ENCODE peak calls at places on chromosomes 3 and 15, in ten cellular contexts. One of them, this sample, is unnamed.

GRCh38 chr15:90956551-90957104 is 1.9 kb downstream of the RCCD1 start:
- DNase-seq in K562: no peak
- DNase-seq in transverse colon: peak; percentile 82
- DNase-seq in dorsolateral prefrontal cortex: peak; percentile 81
- DNase-seq in thoracic aorta: no peak
- DNase-seq in GM23338: peak; percentile 92
- DNase-seq in prostate gland: peak; percentile 71
- DNase-seq in mammary epithelial cell: peak; percentile 41
- DNase-seq in hepatocyte: peak; percentile 90
- DNase-seq in cardiac muscle cell: peak; percentile 84
- DNase-seq in this sample: peak; percentile 77

GRCh38 chr15:69390575-69390974 is 23.6 kb upstream of the KIF23 start:
- DNase-seq in K562: no peak
- DNase-seq in transverse colon: no peak
- DNase-seq in dorsolateral prefrontal cortex: no peak
- DNase-seq in thoracic aorta: no peak
- DNase-seq in GM23338: no peak
- DNase-seq in prostate gland: no peak
- DNase-seq in mammary epithelial cell: peak; percentile 81
- DNase-seq in hepatocyte: no peak
- DNase-seq in cardiac muscle cell: no peak
- DNase-seq in this sample: no peak

GRCh38 chr3:124679048-124679638 is 51.1 kb upstream of the UMPS start:
- DNase-seq in K562: peak; percentile 76
- DNase-seq in transverse colon: no peak
- DNase-seq in dorsolateral prefrontal cortex: no peak
- DNase-seq in thoracic aorta: no peak
- DNase-seq in GM23338: no peak
- DNase-seq in prostate gland: no peak
- DNase-seq in mammary epithelial cell: no peak
- DNase-seq in hepatocyte: no peak
- DNase-seq in cardiac muscle cell: no peak
- DNase-seq in this sample: no peak

GRCh38 chr15:68200016-68200861 is 4.9 kb downstream of the CALML4 start:
- DNase-seq in K562: no peak
- DNase-seq in transverse colon: no peak
- DNase-seq in dorsolateral prefrontal cortex: no peak
- DNase-seq in thoracic aorta: no peak
- DNase-seq in GM23338: no peak
- DNase-seq in prostate gland: no peak
- DNase-seq in mammary epithelial cell: no peak
- DNase-seq in hepatocyte: no peak
- DNase-seq in cardiac muscle cell: no peak
- DNase-seq in this sample: no peak

GRCh38 chr15:64895285-64896065 is 16.2 kb upstream of the ANKDD1A start:
- DNase-seq in K562: no peak
- DNase-seq in transverse colon: peak; percentile 41
- DNase-seq in dorsolateral prefrontal cortex: no peak
- DNase-seq in thoracic aorta: no peak
- DNase-seq in GM23338: no peak
- DNase-seq in prostate gland: no peak
- DNase-seq in mammary epithelial cell: no peak
- DNase-seq in hepatocyte: no peak
- DNase-seq in cardiac muscle cell: peak; percentile 68
- DNase-seq in this sample: no peak

GRCh38 chr3:10813425-10813824 is 2.6 kb upstream of the SLC6A11 start:
- DNase-seq in K562: no peak
- DNase-seq in transverse colon: no peak
- DNase-seq in dorsolateral prefrontal cortex: no peak
- DNase-seq in thoracic aorta: no peak
- DNase-seq in GM23338: no peak
- DNase-seq in prostate gland: no peak
- DNase-seq in mammary epithelial cell: no peak
- DNase-seq in hepatocyte: no peak
- DNase-seq in cardiac muscle cell: no peak
- DNase-seq in this sample: no peak

GRCh38 chr3:23314981-23315805 is 112.1 kb downstream of the UBE2E2 start:
- DNase-seq in K562: no peak
- DNase-seq in transverse colon: no peak
- DNase-seq in dorsolateral prefrontal cortex: no peak
- DNase-seq in thoracic aorta: no peak
- DNase-seq in GM23338: no peak
- DNase-seq in prostate gland: no peak
- DNase-seq in mammary epithelial cell: peak; percentile 8
- DNase-seq in hepatocyte: no peak
- DNase-seq in cardiac muscle cell: peak; percentile 6
- DNase-seq in this sample: no peak

GRCh38 chr15:70185251-70185711 is 87.6 kb upstream of the TLE3 start:
- DNase-seq in K562: no peak
- DNase-seq in transverse colon: no peak
- DNase-seq in dorsolateral prefrontal cortex: no peak
- DNase-seq in thoracic aorta: no peak
- DNase-seq in GM23338: no peak
- DNase-seq in prostate gland: no peak
- DNase-seq in mammary epithelial cell: no peak
- DNase-seq in hepatocyte: no peak
- DNase-seq in cardiac muscle cell: peak; percentile 86
- DNase-seq in this sample: peak; percentile 62

GRCh38 chr15:83784975-83785374 is 131.1 kb downstream of the ADAMTSL3 start:
- DNase-seq in K562: no peak
- DNase-seq in transverse colon: no peak
- DNase-seq in dorsolateral prefrontal cortex: no peak
- DNase-seq in thoracic aorta: no peak
- DNase-seq in GM23338: no peak
- DNase-seq in prostate gland: peak; percentile 10
- DNase-seq in mammary epithelial cell: peak; percentile 81
- DNase-seq in hepatocyte: no peak
- DNase-seq in cardiac muscle cell: no peak
- DNase-seq in this sample: no peak

GRCh38 chr3:156816091-156816793 is 9.9 kb upstream of the LEKR1 start:
- DNase-seq in K562: no peak
- DNase-seq in transverse colon: peak; percentile 38
- DNase-seq in dorsolateral prefrontal cortex: no peak
- DNase-seq in thoracic aorta: no peak
- DNase-seq in GM23338: peak; percentile 49
- DNase-seq in prostate gland: no peak
- DNase-seq in mammary epithelial cell: no peak
- DNase-seq in hepatocyte: peak; percentile 83
- DNase-seq in cardiac muscle cell: peak; percentile 59
- DNase-seq in this sample: no peak

DNA sequence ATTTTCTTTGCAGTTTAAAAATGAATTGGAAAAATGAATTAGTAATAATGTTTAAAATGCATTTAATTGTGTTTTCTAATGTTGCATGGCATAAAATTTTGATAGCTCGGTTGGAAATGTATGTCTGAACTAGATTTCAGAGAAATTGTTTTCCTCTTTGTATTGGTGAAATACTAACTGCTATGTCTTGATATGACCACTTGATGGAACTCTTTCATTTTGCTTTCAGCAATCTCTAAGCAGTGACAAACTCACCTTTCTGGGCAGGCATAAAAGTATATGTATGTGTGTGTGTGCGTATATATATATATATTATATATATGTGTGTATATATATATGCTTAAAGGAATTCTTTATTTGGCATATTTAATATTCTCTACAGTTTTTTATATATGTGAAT is 239.3 kb upstream of the ZNF717 start:
- DNase-seq in K562: no peak
- DNase-seq in transverse colon: no peak
- DNase-seq in dorsolateral prefrontal cortex: no peak
- DNase-seq in thoracic aorta: no peak
- DNase-seq in GM23338: peak; percentile 70
- DNase-seq in prostate gland: no peak
- DNase-seq in mammary epithelial cell: peak; percentile 29
- DNase-seq in hepatocyte: peak; percentile 22
- DNase-seq in cardiac muscle cell: peak; percentile 6
- DNase-seq in this sample: no peak
- TF ChIP-seq CTCF in K562: peak; percentile 8
- TF ChIP-seq CTCF in transverse colon: peak; percentile 17
- TF ChIP-seq CTCF in dorsolateral prefrontal cortex: peak; percentile 50
- TF ChIP-seq CTCF in thoracic aorta: no peak
- TF ChIP-seq CTCF in GM23338: peak; percentile 72
- TF ChIP-seq CTCF in prostate gland: peak; percentile 33
- TF ChIP-seq CTCF in mammary epithelial cell: peak; percentile 64
- TF ChIP-seq CTCF in hepatocyte: peak; percentile 79
- TF ChIP-seq CTCF in cardiac muscle cell: peak; percentile 18
- TF ChIP-seq CTCF in this sample: peak; percentile 26

DNA sequence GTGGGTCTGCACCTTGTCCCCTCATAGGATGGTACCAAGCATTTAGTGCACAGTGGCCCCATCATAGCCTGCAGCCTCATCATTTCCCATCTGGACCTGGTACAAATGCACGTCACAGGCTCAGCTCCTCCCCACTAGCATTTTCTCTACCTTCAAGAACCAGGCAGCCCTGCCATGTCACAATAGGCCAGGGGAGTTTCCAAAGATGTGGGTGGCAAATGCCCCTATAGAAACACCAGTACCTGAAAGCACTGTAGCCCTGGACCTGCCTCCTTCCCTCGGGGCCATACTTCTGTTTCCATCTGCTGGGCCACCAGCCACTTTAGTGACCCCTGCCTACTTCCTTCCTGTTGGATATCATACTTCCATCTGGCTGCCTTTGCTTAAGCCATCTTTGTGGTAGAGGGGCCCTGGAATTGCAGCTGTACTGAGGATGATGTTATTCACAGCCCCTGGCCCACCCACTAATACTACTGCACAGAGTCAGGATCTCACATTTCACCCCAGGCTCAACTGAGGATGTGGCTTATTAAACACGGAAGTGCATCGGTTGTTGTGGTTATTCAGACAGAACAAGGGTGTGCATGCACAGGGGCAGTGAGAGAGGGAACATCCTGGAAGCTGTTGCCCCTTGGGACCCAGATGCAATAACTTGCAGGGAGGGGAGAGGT is 3.8 kb downstream of the TCTA start:
- DNase-seq in K562: no peak
- DNase-seq in transverse colon: peak; percentile 42
- DNase-seq in dorsolateral prefrontal cortex: no peak
- DNase-seq in thoracic aorta: no peak
- DNase-seq in GM23338: no peak
- DNase-seq in prostate gland: no peak
- DNase-seq in mammary epithelial cell: no peak
- DNase-seq in hepatocyte: no peak
- DNase-seq in cardiac muscle cell: no peak
- DNase-seq in this sample: no peak
- H3K27ac ChIP-seq in K562: no peak overlapping the region
- H3K27ac ChIP-seq in transverse colon: peak overlapping the region; percentile 31
- H3K27ac ChIP-seq in dorsolateral prefrontal cortex: no peak overlapping the region
- H3K27ac ChIP-seq in thoracic aorta: peak overlapping the region; percentile 26
- H3K27ac ChIP-seq in GM23338: no peak overlapping the region
- H3K27ac ChIP-seq in prostate gland: no peak overlapping the region
- H3K27ac ChIP-seq in mammary epithelial cell: no peak overlapping the region
- H3K27ac ChIP-seq in hepatocyte: no peak overlapping the region
- H3K27ac ChIP-seq in cardiac muscle cell: no peak overlapping the region
- H3K27ac ChIP-seq in this sample: no peak overlapping the region

DNA sequence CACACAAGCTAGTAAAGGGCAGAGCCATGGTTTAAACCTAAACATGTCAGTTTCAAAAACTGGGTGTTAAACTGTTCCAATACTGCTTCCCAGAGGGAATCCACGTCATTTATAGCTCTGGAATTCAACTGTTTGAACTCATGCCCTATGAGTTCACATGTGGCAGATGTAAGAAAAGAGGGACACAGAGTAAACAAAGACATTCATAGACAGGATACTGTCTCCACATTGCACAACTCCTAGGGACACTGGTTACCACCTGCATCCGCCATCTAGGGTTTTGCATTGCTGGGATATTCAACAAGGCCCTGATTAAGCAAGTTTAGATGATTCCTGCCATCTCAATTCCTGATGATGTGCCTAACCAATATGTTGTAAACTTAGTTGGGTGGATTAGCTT is 134.1 kb upstream of the COL8A1 start:
- DNase-seq in K562: no peak
- DNase-seq in transverse colon: no peak
- DNase-seq in dorsolateral prefrontal cortex: no peak
- DNase-seq in thoracic aorta: no peak
- DNase-seq in GM23338: no peak
- DNase-seq in prostate gland: no peak
- DNase-seq in mammary epithelial cell: no peak
- DNase-seq in hepatocyte: no peak
- DNase-seq in cardiac muscle cell: no peak
- DNase-seq in this sample: no peak
- TF ChIP-seq CTCF in K562: no peak
- TF ChIP-seq CTCF in transverse colon: no peak
- TF ChIP-seq CTCF in dorsolateral prefrontal cortex: no peak
- TF ChIP-seq CTCF in thoracic aorta: no peak
- TF ChIP-seq CTCF in GM23338: no peak
- TF ChIP-seq CTCF in prostate gland: no peak
- TF ChIP-seq CTCF in mammary epithelial cell: no peak
- TF ChIP-seq CTCF in hepatocyte: no peak
- TF ChIP-seq CTCF in cardiac muscle cell: no peak
- TF ChIP-seq CTCF in this sample: no peak

GRCh38 chr15:50872832-50873231 is 35.7 kb upstream of the AP4E1 start:
- DNase-seq in K562: no peak
- DNase-seq in transverse colon: no peak
- DNase-seq in dorsolateral prefrontal cortex: no peak
- DNase-seq in thoracic aorta: no peak
- DNase-seq in GM23338: no peak
- DNase-seq in prostate gland: no peak
- DNase-seq in mammary epithelial cell: no peak
- DNase-seq in hepatocyte: no peak
- DNase-seq in cardiac muscle cell: no peak
- DNase-seq in this sample: no peak
- H3K27ac ChIP-seq in K562: no peak overlapping the region
- H3K27ac ChIP-seq in transverse colon: no peak overlapping the region
- H3K27ac ChIP-seq in dorsolateral prefrontal cortex: no peak overlapping the region
- H3K27ac ChIP-seq in thoracic aorta: no peak overlapping the region
- H3K27ac ChIP-seq in GM23338: no peak overlapping the region
- H3K27ac ChIP-seq in prostate gland: no peak overlapping the region
- H3K27ac ChIP-seq in mammary epithelial cell: no peak overlapping the region
- H3K27ac ChIP-seq in hepatocyte: no peak overlapping the region
- H3K27ac ChIP-seq in cardiac muscle cell: no peak overlapping the region
- H3K27ac ChIP-seq in this sample: no peak overlapping the region

DNA sequence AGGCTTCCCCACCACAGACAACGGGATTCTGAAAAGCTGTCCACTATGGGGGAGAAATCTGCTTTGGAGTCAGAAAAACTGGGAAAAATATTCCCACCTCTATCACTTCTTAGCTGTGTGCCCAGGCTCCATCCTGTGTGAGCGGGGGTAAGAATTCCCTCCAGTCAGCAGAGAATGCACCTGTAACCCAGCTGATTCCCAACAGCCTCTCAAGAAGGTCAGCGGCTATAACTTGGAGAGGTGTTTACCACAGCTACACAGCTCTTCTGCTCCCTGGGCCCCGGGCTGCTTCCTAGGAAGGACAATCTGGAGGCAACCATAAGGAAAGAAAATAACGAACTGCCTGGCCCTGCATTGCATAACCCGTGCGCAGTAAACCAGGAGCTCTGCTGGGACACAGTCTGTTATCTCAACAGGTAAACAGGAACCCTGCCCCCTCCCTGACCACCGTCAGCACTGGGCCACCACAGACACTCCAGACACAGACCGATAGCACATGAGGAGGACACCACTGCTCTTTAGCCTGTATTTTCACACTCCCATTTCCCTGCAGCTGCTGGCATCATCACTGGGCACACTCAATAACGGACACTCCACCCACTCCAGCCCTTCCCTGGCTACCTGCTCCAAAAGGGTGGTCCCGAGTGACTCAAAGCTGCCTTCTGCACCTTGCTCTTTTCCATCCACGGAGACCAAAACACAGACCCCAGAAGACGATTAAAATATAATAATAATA is 2.1 kb downstream of the RAB43 start:
- DNase-seq in K562: peak; percentile 33
- DNase-seq in transverse colon: peak; percentile 76
- DNase-seq in dorsolateral prefrontal cortex: no peak
- DNase-seq in thoracic aorta: no peak
- DNase-seq in GM23338: no peak
- DNase-seq in prostate gland: peak; percentile 62
- DNase-seq in mammary epithelial cell: peak; percentile 19
- DNase-seq in hepatocyte: peak; percentile 85
- DNase-seq in cardiac muscle cell: no peak
- DNase-seq in this sample: no peak
- TF ChIP-seq CTCF in K562: no peak
- TF ChIP-seq CTCF in transverse colon: no peak
- TF ChIP-seq CTCF in dorsolateral prefrontal cortex: no peak
- TF ChIP-seq CTCF in thoracic aorta: no peak
- TF ChIP-seq CTCF in GM23338: no peak
- TF ChIP-seq CTCF in prostate gland: no peak
- TF ChIP-seq CTCF in mammary epithelial cell: no peak
- TF ChIP-seq CTCF in hepatocyte: no peak
- TF ChIP-seq CTCF in cardiac muscle cell: no peak
- TF ChIP-seq CTCF in this sample: no peak